ENCODE peak calls at places on chromosome 19, in ten cellular contexts. A, L, E, D, K, B, N, O, Z and P are unnamed samples.

GRCh38 chr19:48511800-48512503 is at the start of gene LMTK3:
- DNase-seq in A (no peak), L (peak; percentile 76), E (peak; percentile 94), D (peak; percentile 60), K (no peak), B (peak; percentile 83), N (peak; percentile 73), O (no peak), Z (peak; percentile 75), P (peak; percentile 74)

GRCh38 chr19:3479819-3480215 is 508 bp downstream of the SMIM24 start:
- DNase-seq in A (no peak), L (no peak), E (no peak), D (no peak), K (no peak), B (peak; percentile 65), N (peak; percentile 60), O (no peak), Z (no peak), P (no peak)

GRCh38 chr19:33458171-33458633 is 63.4 kb downstream of the PEPD start:
- DNase-seq in A (no peak), L (no peak), E (no peak), D (no peak), K (no peak), B (no peak), N (no peak), O (no peak), Z (no peak), P (no peak)

GRCh38 chr19:38090561-38090960 is 133.5 kb downstream of the DPF1 start:
- DNase-seq in A (no peak), L (no peak), E (peak; percentile 76), D (no peak), K (no peak), B (no peak), N (no peak), O (no peak), Z (no peak), P (no peak)

GRCh38 chr19:8494158-8494557 is 8.3 kb downstream of the PRAM1 start:
- DNase-seq in A (no peak), L (no peak), E (no peak), D (no peak), K (no peak), B (no peak), N (no peak), O (no peak), Z (no peak), P (no peak)

GRCh38 chr19:54248016-54248601 is 5.5 kb upstream of the LILRA6 start:
- DNase-seq in A (peak; percentile 64), L (no peak), E (peak; percentile 57), D (peak; percentile 45), K (no peak), B (peak; percentile 75), N (peak; percentile 36), O (no peak), Z (peak; percentile 43), P (no peak)

GRCh38 chr19:34475026-34475974 is 6.3 kb upstream of the WTIP start:
- DNase-seq in A (peak; percentile 58), L (no peak), E (no peak), D (peak; percentile 84), K (peak; percentile 68), B (peak; percentile 48), N (no peak), O (no peak), Z (no peak), P (no peak)

GRCh38 chr19:18603255-18603957 is 3.2 kb downstream of the CRLF1 start:
- DNase-seq in A (no peak), L (no peak), E (no peak), D (no peak), K (no peak), B (no peak), N (no peak), O (no peak), Z (no peak), P (peak; percentile 57)

GRCh38 chr19:3556978-3557460 is 367 bp downstream of the MFSD12 start:
- DNase-seq in A (no peak), L (peak; percentile 24), E (no peak), D (peak; percentile 61), K (no peak), B (peak; percentile 75), N (peak; percentile 84), O (peak; percentile 62), Z (peak; percentile 64), P (peak; percentile 76)

GRCh38 chr19:41308450-41309224 is 1.3 kb upstream of the CCDC97 start:
- DNase-seq in A (peak; percentile 97), L (peak; percentile 91), E (peak; percentile 86), D (peak; percentile 89), K (peak; percentile 79), B (peak; percentile 99), N (peak; percentile 83), O (peak; percentile 87), Z (peak; percentile 91), P (peak; percentile 83)